ENCODE peak calls at places on chromosomes 7 and 10, in seven cellular contexts. G is ovary, W is lower lobe of right lung, Z is mammary epithelial cell, O is heart right ventricle, U is brain microvascular endothelial cell, K is fibroblast of villous mesenchyme. H is an unnamed sample.

GRCh38 chr7:4613855-4614548 is 68.1 kb upstream of the FOXK1 start:
- DNase-seq in Z (peak; percentile 50), G (no peak), K (peak; percentile 85), O (no peak), W (peak; percentile 31), U (peak; percentile 46), H (peak; percentile 53)

GRCh38 chr10:81450651-81451050 is 424.3 kb upstream of the NRG3 start:
- DNase-seq in U (no peak), O (no peak), K (no peak), Z (no peak), G (no peak), W (no peak), H (no peak)

GRCh38 chr10:14820775-14821154 is 17.1 kb downstream of the CDNF start:
- DNase-seq in K (no peak), U (no peak), W (no peak), G (no peak), Z (no peak), O (no peak), H (no peak)

GRCh38 chr10:75712241-75712880 is 280.9 kb downstream of the LRMDA start:
- DNase-seq in W (no peak), Z (no peak), G (no peak), O (peak; percentile 11), K (no peak), U (no peak), H (no peak)

GRCh38 chr10:99685232-99686041 is 26.1 kb downstream of the ENTPD7 start:
- DNase-seq in U (no peak), W (no peak), Z (peak; percentile 96), O (no peak), K (no peak), G (no peak), H (no peak)

GRCh38 chr7:138738114-138738513 is 37.0 kb upstream of the SVOPL start:
- DNase-seq in W (no peak), U (no peak), K (no peak), O (no peak), Z (no peak), G (no peak), H (no peak)

GRCh38 chr10:13707156-13707881 is 120.6 kb downstream of the PRPF18 start:
- DNase-seq in Z (peak; percentile 80), W (peak; percentile 58), U (peak; percentile 85), G (peak; percentile 73), K (peak; percentile 95), O (peak; percentile 80), H (peak; percentile 97)

GRCh38 chr7:128791121-128791967 is 424 bp upstream of the CCDC136 start:
- DNase-seq in Z (peak; percentile 54), K (peak; percentile 58), O (peak; percentile 81), G (peak; percentile 69), W (peak; percentile 77), U (no peak), H (no peak)

GRCh38 chr10:89414879-89415821 is 782 bp downstream of the IFIT5 start:
- DNase-seq in O (peak; percentile 59), K (peak; percentile 53), W (peak; percentile 68), Z (peak; percentile 52), G (peak; percentile 39), U (peak; percentile 12), H (peak; percentile 29)

GRCh38 chr10:74453151-74453550 is 302.1 kb downstream of the ADK start:
- DNase-seq in U (no peak), W (no peak), Z (no peak), O (no peak), G (no peak), K (no peak), H (no peak)

GRCh38 chr7:105429746-105430612 is 41.3 kb upstream of the SRPK2 start:
- DNase-seq in K (peak; percentile 47), W (no peak), U (peak; percentile 52), O (no peak), G (peak; percentile 28), Z (peak; percentile 39), H (peak; percentile 69)

GRCh38 chr10:128463991-128464755 is 337.9 kb upstream of the MKI67 start:
- DNase-seq in Z (peak; percentile 67), K (peak; percentile 18), O (no peak), W (no peak), U (peak; percentile 8), G (peak; percentile 33), H (peak; percentile 55)

GRCh38 chr10:15166325-15166724 is 2.2 kb downstream of the NMT2 start:
- DNase-seq in Z (no peak), W (no peak), G (no peak), K (no peak), U (no peak), O (no peak), H (no peak)

GRCh38 chr7:67422601-67423000 is 426.0 kb downstream of the TYW1 start:
- DNase-seq in Z (no peak), O (no peak), K (no peak), W (no peak), U (no peak), G (no peak), H (no peak)

GRCh38 chr10:109103278-109103677 is 820.0 kb downstream of the XPNPEP1 start:
- DNase-seq in Z (no peak), U (no peak), O (no peak), K (no peak), W (no peak), G (no peak), H (no peak)

GRCh38 chr10:21334891-21335696 is 190.4 kb downstream of the SKIDA1 start:
- DNase-seq in O (peak; percentile 50), K (peak; percentile 95), W (no peak), U (peak; percentile 86), Z (peak; percentile 89), G (peak; percentile 51), H (peak; percentile 90)

DNA sequence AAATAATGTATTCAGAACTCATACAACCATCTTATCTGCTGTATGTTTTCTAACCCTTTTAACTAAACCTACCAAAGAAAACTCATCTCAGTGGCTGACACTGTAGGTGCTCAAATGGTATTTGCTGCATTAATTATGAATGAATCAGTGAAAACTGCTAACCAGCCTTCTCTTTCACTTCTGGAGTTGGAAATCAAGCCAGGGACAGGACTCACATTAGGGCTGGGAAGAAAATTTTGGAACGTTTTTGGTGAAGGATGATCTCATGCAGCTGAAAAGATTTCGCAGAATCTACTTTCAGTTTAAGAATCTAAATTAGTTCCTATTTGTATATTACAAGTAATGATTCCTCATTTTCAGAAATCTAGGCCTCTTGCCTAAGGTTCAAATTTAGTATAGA is 12.9 kb downstream of the MTPN start:
- DNase-seq in U (no peak), Z (no peak), O (no peak), G (no peak), W (no peak), K (peak; percentile 33), H (no peak)
- H3K4me3 ChIP-seq in U (no peak overlapping the region), Z (no peak overlapping the region), O (no peak overlapping the region), G (no peak overlapping the region), W (no peak overlapping the region), K (peak overlapping the region; percentile 7), H (no peak overlapping the region)

GRCh38 chr10:79437111-79437814 is 8.2 kb downstream of the ZCCHC24 start:
- DNase-seq in U (no peak), O (no peak), G (no peak), W (no peak), K (no peak), Z (peak; percentile 78), H (no peak)

GRCh38 chr10:79436066-79436849 is 9.2 kb downstream of the ZCCHC24 start:
- DNase-seq in K (no peak), O (no peak), G (peak; percentile 31), U (no peak), W (no peak), Z (no peak), H (no peak)

GRCh38 chr10:79436850-79437103 is 8.6 kb downstream of the ZCCHC24 start:
- DNase-seq in U (no peak), Z (no peak), G (peak; percentile 23), K (no peak), W (no peak), O (no peak), H (no peak)

GRCh38 chr10:79438699-79439085 is 6.7 kb downstream of the ZCCHC24 start:
- DNase-seq in G (no peak), U (no peak), W (no peak), O (no peak), Z (no peak), K (no peak), H (no peak)

GRCh38 chr10:79438021-79438698 is 7.3 kb downstream of the ZCCHC24 start:
- DNase-seq in U (no peak), Z (no peak), G (no peak), W (no peak), K (peak; percentile 26), O (no peak), H (no peak)
- TF ChIP-seq CTCF in U (peak; percentile 56), Z (no peak), G (no peak), W (no peak), K (peak; percentile 54), O (no peak), H (peak; percentile 38)

GRCh38 chr7:144834516-144835165 is 1.2 kb downstream of the TPK1 start:
- DNase-seq in U (peak; percentile 25), Z (no peak), W (no peak), G (no peak), K (peak; percentile 46), O (no peak), H (peak; percentile 43)

GRCh38 chr7:144830811-144831210 is 5.0 kb downstream of the TPK1 start:
- DNase-seq in O (no peak), Z (no peak), U (peak; percentile 44), W (no peak), G (no peak), K (peak; percentile 5), H (peak; percentile 27)

GRCh38 chr7:144835668-144836544 is at the start of gene TPK1:
- DNase-seq in W (peak; percentile 97), U (peak; percentile 85), O (peak; percentile 93), K (peak; percentile 85), Z (peak; percentile 85), G (peak; percentile 88), H (peak; percentile 96)

GRCh38 chr7:144835166-144835611 is 664 bp downstream of the TPK1 start:
- DNase-seq in K (peak; percentile 58), U (peak; percentile 48), O (peak; percentile 19), G (peak; percentile 50), W (peak; percentile 50), Z (peak; percentile 20), H (peak; percentile 59)

GRCh38 chr7:144836545-144836842 is 641 bp upstream of the TPK1 start:
- DNase-seq in K (no peak), U (no peak), O (no peak), W (no peak), G (no peak), Z (no peak), H (no peak)
- H3K4me3 ChIP-seq in K (no peak overlapping the region), U (no peak overlapping the region), O (peak overlapping the region; percentile 92), W (peak overlapping the region; percentile 67), G (peak overlapping the region; percentile 64), Z (no peak overlapping the region), H (peak overlapping the region; percentile 91)

GRCh38 chr7:155011081-155011480 is 8.2 kb upstream of the PAXIP1 start:
- DNase-seq in W (no peak), K (no peak), G (no peak), O (no peak), U (no peak), Z (no peak), H (no peak)

GRCh38 chr7:155007947-155008346 is 5.0 kb upstream of the PAXIP1 start:
- DNase-seq in K (peak; percentile 11), W (no peak), O (no peak), Z (no peak), G (no peak), U (no peak), H (peak; percentile 15)

DNA sequence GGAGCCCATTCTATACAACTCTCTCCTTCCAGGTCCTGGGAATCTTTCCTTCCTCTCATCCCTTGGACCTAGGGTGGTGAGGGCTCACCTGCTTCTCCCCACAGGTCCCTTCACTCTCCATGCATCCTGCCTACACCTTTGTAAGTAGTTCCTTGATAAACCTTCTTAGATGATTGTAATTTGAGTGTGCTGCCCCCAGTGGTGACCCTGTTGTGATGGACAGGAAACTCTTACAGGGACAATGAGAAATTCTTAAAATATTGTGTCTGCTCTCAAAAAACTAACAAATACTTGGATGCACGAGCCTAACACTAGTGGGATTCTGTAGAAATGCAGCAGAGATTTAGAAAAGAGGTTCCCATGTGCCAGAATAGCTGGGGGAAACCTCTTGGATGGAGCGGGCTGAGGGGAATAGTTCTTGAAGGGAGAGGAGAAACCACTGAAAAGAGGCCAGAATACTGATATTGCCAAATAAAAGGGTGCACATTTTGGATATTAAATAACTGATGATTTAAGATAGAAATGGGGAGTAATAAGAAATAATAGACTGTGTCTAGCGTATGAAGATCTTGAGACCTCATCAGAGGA is 6.7 kb upstream of the PAXIP1 start:
- DNase-seq in W (no peak), U (no peak), K (no peak), O (no peak), G (no peak), Z (no peak), H (peak; percentile 2)
- TF ChIP-seq CTCF in W (peak; percentile 32), U (peak; percentile 68), K (peak; percentile 45), O (no peak), G (no peak), Z (peak; percentile 30), H (peak; percentile 39)